ENCODE peak calls at places on chromosomes 1 and 21, in ten cellular contexts. G is upper lobe of right lung; B is ascending aorta; A is mammary epithelial cell; W is Daoy; S is astrocyte of the spinal cord; K is mesothelial cell of epicardium; U is aorta; F is heart right ventricle; M is activated T-cell treated with anti-CD3 and anti-CD28 coated beads, Interleukin-2, amount 50 U/mL, for 72 hours. X is an unnamed sample.

GRCh38 chr1:209796733-209797025 is 9.3 kb downstream of the IRF6 start:
- DNase-seq in G (no peak), F (no peak), A (no peak), M (no peak), U (no peak), B (no peak), S (no peak), K (no peak), W (no peak), X (no peak)

GRCh38 chr1:62045579-62045978 is 149.1 kb upstream of the L1TD1 start:
- DNase-seq in B (no peak), S (peak), W (peak), A (peak), M (no peak), K (no peak), G (no peak), U (no peak), F (peak), X (no peak)

GRCh38 chr1:219555802-219556201 is 57.1 kb downstream of the ZC3H11B start:
- DNase-seq in F (no peak), A (peak), U (no peak), K (no peak), B (no peak), S (peak), G (no peak), W (peak), M (no peak), X (no peak)

GRCh38 chr1:41238311-41239094 is 3.6 kb downstream of the SCMH1 start:
- DNase-seq in B (no peak), F (no peak), U (no peak), W (peak), A (peak), K (no peak), G (no peak), M (no peak), S (peak), X (no peak)

GRCh38 chr1:221286399-221286798 is 407.2 kb downstream of the HLX start:
- DNase-seq in M (no peak), K (no peak), B (no peak), A (no peak), U (no peak), F (no peak), S (no peak), W (no peak), G (no peak), X (no peak)

GRCh38 chr1:109723351-109723750 is 11.3 kb downstream of the GSTM5 start:
- DNase-seq in F (no peak), G (no peak), U (no peak), M (no peak), W (no peak), K (no peak), B (no peak), S (no peak), A (no peak), X (no peak)

GRCh38 chr1:67339623-67340343 is 32.1 kb downstream of the IL12RB2 start:
- DNase-seq in S (peak), U (no peak), A (peak), F (no peak), W (peak), G (no peak), B (no peak), K (no peak), M (peak), X (no peak)

GRCh38 chr1:65343286-65343685 is 33.9 kb downstream of the DNAJC6 start:
- DNase-seq in G (no peak), U (no peak), B (no peak), S (no peak), M (no peak), F (no peak), W (peak), A (peak), K (no peak), X (no peak)

GRCh38 chr1:157137051-157137772 is 983 bp downstream of the ETV3 start:
- DNase-seq in A (peak), U (no peak), B (no peak), M (no peak), K (no peak), W (peak), S (peak), G (no peak), F (no peak), X (no peak)

GRCh38 chr1:64900916-64901315 is 65.4 kb downstream of the JAK1 start:
- DNase-seq in U (no peak), F (no peak), A (no peak), S (no peak), K (no peak), G (no peak), M (no peak), B (no peak), W (no peak), X (no peak)

GRCh38 chr1:14545422-14546025 is 53.0 kb upstream of the KAZN start:
- DNase-seq in M (no peak), A (no peak), U (no peak), W (no peak), F (no peak), K (no peak), S (no peak), B (no peak), G (no peak), X (no peak)

GRCh38 chr1:147580200-147580557 is 38.9 kb downstream of the BCL9 start:
- DNase-seq in U (no peak), G (no peak), K (no peak), B (no peak), S (peak), M (no peak), F (no peak), W (peak), A (peak), X (no peak)

GRCh38 chr1:218424528-218424927 is 79.4 kb downstream of the TGFB2 start:
- DNase-seq in F (no peak), A (no peak), K (no peak), M (no peak), U (no peak), B (no peak), S (peak), W (no peak), G (no peak), X (no peak)

GRCh38 chr1:172906778-172907592 is 143.8 kb downstream of the TNFSF18 start:
- DNase-seq in U (no peak), K (no peak), G (no peak), A (peak), W (peak), S (peak), B (no peak), M (no peak), F (no peak), X (no peak)

GRCh38 chr1:206925116-206925736 is 3.5 kb upstream of the FCMR start:
- DNase-seq in G (peak), W (no peak), S (no peak), U (peak), M (peak), A (no peak), B (peak), K (no peak), F (no peak), X (peak)

GRCh38 chr1:111141803-111142202 is 1.8 kb downstream of the CEPT1 start:
- DNase-seq in W (no peak), F (no peak), A (peak), G (no peak), U (no peak), B (no peak), S (no peak), M (no peak), K (no peak), X (no peak)

GRCh38 chr21:33025106-33025470 is 647 bp upstream of the OLIG2 start:
- DNase-seq in B (no peak), M (peak), F (no peak), A (no peak), S (no peak), W (peak), U (no peak), K (no peak), G (no peak), X (no peak)

GRCh38 chr1:233936842-233937241 is 32.4 kb downstream of the SLC35F3 start:
- DNase-seq in S (no peak), M (no peak), W (no peak), B (no peak), G (no peak), A (no peak), U (no peak), K (no peak), F (no peak), X (no peak)

GRCh38 chr1:232303221-232303620 is 326.7 kb downstream of the SIPA1L2 start:
- DNase-seq in U (no peak), B (no peak), M (no peak), G (no peak), F (no peak), W (no peak), A (no peak), S (no peak), K (no peak), X (no peak)

GRCh38 chr1:10510520-10511493 is 36.1 kb downstream of the PEX14 start:
- DNase-seq in M (peak), B (no peak), W (peak), U (no peak), A (peak), G (no peak), S (peak), K (no peak), F (no peak), X (peak)

GRCh38 chr21:45319461-45320211 is 31.9 kb upstream of the POFUT2 start:
- DNase-seq in S (peak), K (no peak), B (peak), G (peak), M (no peak), W (peak), A (no peak), U (peak), F (peak), X (peak)

GRCh38 chr1:172431721-172432192 is 11.3 kb downstream of the C1orf105 start:
- DNase-seq in K (no peak), W (no peak), B (no peak), S (no peak), F (no peak), M (no peak), U (no peak), G (peak), A (peak), X (no peak)

GRCh38 chr1:55444660-55445059 is 229.5 kb upstream of the USP24 start:
- DNase-seq in W (no peak), M (no peak), U (no peak), G (no peak), B (no peak), K (no peak), S (no peak), A (no peak), F (no peak), X (no peak)

GRCh38 chr1:223556414-223557124 is 108.9 kb downstream of the CAPN8 start:
- DNase-seq in B (no peak), U (no peak), S (peak), K (no peak), G (peak), M (peak), A (peak), W (peak), F (no peak), X (peak)

GRCh38 chr1:27634166-27634981 is 611 bp downstream of the FGR start:
- DNase-seq in B (no peak), A (no peak), U (peak), S (no peak), K (peak), G (peak), W (peak), F (peak), M (peak), X (no peak)

GRCh38 chr1:171152533-171152932 is 32.6 kb upstream of the FMO2 start:
- DNase-seq in A (no peak), U (no peak), B (no peak), M (no peak), K (no peak), G (no peak), W (no peak), F (peak), S (no peak), X (no peak)

GRCh38 chr21:16594191-16594590 is 864.4 kb downstream of the USP25 start:
- DNase-seq in B (no peak), A (no peak), S (no peak), U (no peak), M (no peak), W (no peak), G (no peak), F (no peak), K (no peak), X (no peak)

GRCh38 chr1:182589520-182589919 is 464 bp upstream of the RNASEL start:
- DNase-seq in M (no peak), G (no peak), A (no peak), F (no peak), U (no peak), W (no peak), S (no peak), K (no peak), B (no peak), X (no peak)

X was measured in right lobe of liver.